ENCODE peak calls at places on chromosome 20, in nine cellular contexts. H, X, B, F, A, C, L, V and O are unnamed samples.

GRCh38 chr20:52829111-52829510 is 143.0 kb upstream of the TSHZ2 start:
- DNase-seq in X (no peak), A (peak; percentile 83), B (no peak), F (no peak), L (no peak), H (no peak), C (no peak), V (no peak), O (no peak)

GRCh38 chr20:63224272-63225081 is 8.5 kb upstream of the YTHDF1 start:
- DNase-seq in L (peak; percentile 69), H (no peak), X (no peak), A (peak; percentile 78), F (peak; percentile 41), B (no peak), C (peak; percentile 63), V (peak; percentile 69), O (no peak)

GRCh38 chr20:41160686-41161085 is 23.3 kb downstream of the PLCG1 start:
- DNase-seq in H (no peak), X (no peak), A (no peak), V (no peak), L (no peak), C (no peak), F (no peak), B (no peak), O (no peak)

GRCh38 chr20:47810686-47811347 is 25.5 kb upstream of the SULF2 start:
- DNase-seq in X (no peak), C (no peak), L (no peak), F (no peak), H (no peak), V (no peak), A (no peak), B (no peak), O (no peak)

GRCh38 chr20:63434599-63435378 is 37.7 kb downstream of the KCNQ2 start:
- DNase-seq in A (peak; percentile 79), X (peak; percentile 23), F (peak; percentile 92), L (peak; percentile 46), B (peak; percentile 75), C (peak; percentile 71), H (peak; percentile 48), V (peak; percentile 13), O (no peak)

GRCh38 chr20:15673206-15673605 is 900.0 kb downstream of the KIF16B start:
- DNase-seq in B (no peak), X (no peak), L (peak; percentile 57), C (no peak), A (no peak), H (no peak), V (no peak), F (no peak), O (no peak)

GRCh38 chr20:53900380-53900999 is 169.9 kb downstream of the BCAS1 start:
- DNase-seq in H (no peak), L (no peak), A (no peak), C (no peak), V (no peak), B (no peak), F (no peak), X (no peak), O (no peak)

GRCh38 chr20:43404880-43405279 is 52.8 kb upstream of the SRSF6 start:
- DNase-seq in A (no peak), B (no peak), X (no peak), H (no peak), V (no peak), F (peak; percentile 63), C (no peak), L (no peak), O (no peak)

GRCh38 chr20:8608470-8608869 is 460.4 kb upstream of the PLCB4 start:
- DNase-seq in H (no peak), X (no peak), C (no peak), F (no peak), L (no peak), B (no peak), A (no peak), V (no peak), O (no peak)